ENCODE peak calls at places on chromosome 1, in four cellular contexts. K is Daoy, S is astrocyte of the cerebellum, I is PC-3. N is an unnamed sample.

GRCh38 chr1:4086085-4086850 is 186.2 kb upstream of the C1orf174 start:
- DNase-seq in I (no peak), S (no peak), K (no peak), N (no peak)

GRCh38 chr1:246001821-246002220 is 505.3 kb downstream of the SMYD3 start:
- DNase-seq in K (no peak), S (no peak), I (no peak), N (peak)

GRCh38 chr1:51946300-51946699 is 44.2 kb downstream of the RAB3B start:
- DNase-seq in I (no peak), K (no peak), S (no peak), N (no peak)

GRCh38 chr1:223631367-223631977 is 34.0 kb downstream of the CAPN8 start:
- DNase-seq in S (no peak), K (no peak), I (peak), N (no peak)

GRCh38 chr1:16064536-16065196 is 8.8 kb downstream of the FAM131C start:
- DNase-seq in I (no peak), S (no peak), K (no peak), N (no peak)

GRCh38 chr1:160006312-160006940 is 25.4 kb downstream of the PIGM start:
- DNase-seq in I (peak), S (peak), K (peak), N (peak)

GRCh38 chr1:21499283-21499945 is 9.8 kb upstream of the ALPL start:
- DNase-seq in I (no peak), K (no peak), S (no peak), N (no peak)

GRCh38 chr1:183585038-183585437 is 5.2 kb downstream of the NCF2 start:
- DNase-seq in I (peak), K (no peak), S (no peak), N (no peak)

GRCh38 chr1:235935506-235936224 is 69.0 kb upstream of the LYST start:
- DNase-seq in I (no peak), K (no peak), S (no peak), N (no peak)

GRCh38 chr1:40808909-40809308 is 25.3 kb downstream of the KCNQ4 start:
- DNase-seq in K (no peak), I (no peak), S (no peak), N (no peak)

GRCh38 chr1:48524892-48525467 is 53.0 kb upstream of the SPATA6 start:
- DNase-seq in I (peak), K (no peak), S (no peak), N (no peak)

GRCh38 chr1:27555700-27556424 is 48.1 kb downstream of the AHDC1 start:
- DNase-seq in I (no peak), S (no peak), K (no peak), N (no peak)

GRCh38 chr1:182143825-182144661 is 82.5 kb upstream of the ZNF648 start:
- DNase-seq in S (peak), K (peak), I (peak), N (peak)

GRCh38 chr1:202355944-202356553 is 7.5 kb downstream of the PPP1R12B start:
- DNase-seq in I (peak), S (no peak), K (no peak), N (no peak)

GRCh38 chr1:156417700-156418015 is 48.6 kb downstream of the RHBG start:
- DNase-seq in I (no peak), K (no peak), S (no peak), N (no peak)

GRCh38 chr1:32967863-32968571 is 3.4 kb upstream of the RNF19B start:
- DNase-seq in K (no peak), I (peak), S (no peak), N (no peak)

GRCh38 chr1:209675567-209676154 is 449 bp downstream of the G0S2 start:
- DNase-seq in S (no peak), K (peak), I (peak), N (no peak)

GRCh38 chr1:160550572-160551034 is 27.5 kb upstream of the SLAMF6 start:
- DNase-seq in S (no peak), I (no peak), K (no peak), N (no peak)

GRCh38 chr1:90723561-90724108 is 6.5 kb upstream of the BARHL2 start:
- DNase-seq in S (no peak), I (no peak), K (no peak), N (no peak)

GRCh38 chr1:61853545-61853944 is 111.3 kb downstream of the PATJ start:
- DNase-seq in K (no peak), I (peak), S (peak), N (no peak)

GRCh38 chr1:76330993-76331603 is 256.6 kb downstream of the ST6GALNAC3 start:
- DNase-seq in I (peak), K (peak), S (peak), N (peak)

GRCh38 chr1:219329606-219330005 is 155.9 kb downstream of the LYPLAL1 start:
- DNase-seq in S (peak), I (peak), K (peak), N (no peak)